ENCODE peak calls at places on chromosomes 12 and 14, in seven cellular contexts. H is right atrium auricular region, E is OCI-LY7, O is suprapubic skin, W is A673, G is colonic mucosa, P is psoas muscle. F is an unnamed sample.

GRCh38 chr12:77122236-77122635 is 56.9 kb upstream of the E2F7 start:
- DNase-seq in G (no peak), E (no peak), P (no peak), O (no peak), W (peak; percentile 30), H (no peak), F (no peak)

GRCh38 chr14:68692916-68693771 is 99.7 kb downstream of the ZFP36L1 start:
- DNase-seq in E (no peak), P (no peak), H (no peak), O (peak; percentile 78), W (no peak), G (no peak), F (no peak)

GRCh38 chr12:66555113-66555512 is 123.8 kb downstream of the GRIP1 start:
- DNase-seq in G (no peak), O (no peak), H (no peak), W (no peak), E (no peak), P (no peak), F (no peak)

GRCh38 chr12:129193263-129193871 is 340.1 kb downstream of the GLT1D1 start:
- DNase-seq in G (peak; percentile 48), O (no peak), H (no peak), P (no peak), E (peak; percentile 12), W (no peak), F (peak; percentile 59)

GRCh38 chr12:96710127-96710745 is 196.8 kb upstream of the NEDD1 start:
- DNase-seq in W (no peak), P (no peak), E (no peak), H (no peak), O (no peak), G (no peak), F (peak; percentile 5)

GRCh38 chr12:57940052-57940914 is 1.1 kb upstream of the ATP23 start:
- DNase-seq in G (no peak), H (no peak), E (peak; percentile 20), P (no peak), O (no peak), W (no peak), F (peak; percentile 5)

GRCh38 chr14:30177776-30178175 is 250.1 kb upstream of the PRKD1 start:
- DNase-seq in G (no peak), W (no peak), H (no peak), E (no peak), P (no peak), O (no peak), F (no peak)

GRCh38 chr14:36517242-36518030 is 2.6 kb downstream of the NKX2-1 start:
- DNase-seq in E (no peak), W (no peak), H (no peak), G (no peak), P (no peak), O (no peak), F (no peak)

GRCh38 chr14:96304956-96305355 is 48.9 kb downstream of the BDKRB1 start:
- DNase-seq in W (no peak), O (no peak), P (no peak), H (no peak), E (no peak), G (no peak), F (no peak)

GRCh38 chr12:68468036-68468435 is 135.9 kb upstream of the MDM1 start:
- DNase-seq in P (no peak), W (no peak), E (no peak), G (no peak), O (no peak), H (no peak), F (no peak)

GRCh38 chr12:68461645-68462044 is 129.5 kb upstream of the MDM1 start:
- DNase-seq in E (no peak), H (no peak), G (no peak), O (no peak), P (no peak), W (no peak), F (no peak)

GRCh38 chr12:68467514-68467913 is 135.4 kb upstream of the MDM1 start:
- DNase-seq in W (no peak), G (no peak), O (no peak), E (no peak), P (no peak), H (no peak), F (no peak)

GRCh38 chr12:68460236-68460635 is 128.1 kb upstream of the MDM1 start:
- DNase-seq in G (no peak), O (no peak), W (no peak), E (no peak), P (no peak), H (no peak), F (no peak)

DNA sequence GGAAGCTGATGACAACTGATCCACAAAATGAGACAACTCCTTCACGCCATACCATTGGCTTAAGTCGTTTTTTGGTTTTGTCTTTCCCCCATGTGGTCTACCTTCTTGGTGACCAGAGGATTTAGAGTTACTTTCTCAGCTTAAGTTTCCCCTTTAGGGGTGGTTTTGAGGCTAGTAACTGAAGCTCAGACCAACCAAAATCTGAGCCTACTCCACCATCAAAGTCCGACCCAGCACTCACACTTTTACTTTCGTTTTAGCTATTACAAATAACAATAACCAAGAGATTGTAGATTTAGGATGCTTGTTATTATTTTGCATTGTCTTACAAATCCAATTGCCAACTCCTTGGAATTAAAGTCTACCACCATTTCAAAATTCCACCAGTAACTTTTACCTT is 130.6 kb upstream of the MDM1 start:
- DNase-seq in H (no peak), G (no peak), O (no peak), W (no peak), E (peak; percentile 3), P (no peak), F (peak; percentile 11)
- H3K4me1 ChIP-seq in H (no peaks in the 10 kb centered on the region), G (no peaks in the 10 kb centered on the region), O (no peaks in the 10 kb centered on the region), W (no peaks in the 10 kb centered on the region), E (no peaks in the 10 kb centered on the region), P (no peaks in the 10 kb centered on the region), F (no peaks in the 10 kb centered on the region)

DNA sequence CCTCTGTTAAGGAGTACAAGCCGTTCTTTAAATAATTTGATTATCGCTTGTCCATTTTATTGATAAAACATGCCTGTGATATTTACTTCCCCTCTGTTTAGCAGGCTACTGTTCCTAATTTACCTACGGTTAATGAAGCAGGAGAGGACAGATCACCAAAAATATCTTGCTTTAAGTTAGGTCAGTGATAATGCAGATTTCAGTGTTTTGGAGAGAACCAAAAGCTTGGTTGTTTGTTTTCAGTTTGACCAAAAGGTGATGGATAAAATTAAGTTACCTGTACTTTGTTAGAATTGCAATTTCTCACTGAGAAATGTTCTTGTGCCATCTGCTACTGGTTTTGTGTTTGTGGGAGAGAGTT is 958 bp downstream of the SPATS2 start:
- DNase-seq in E (peak; percentile 25), P (no peak), G (no peak), W (no peak), H (no peak), O (no peak), F (no peak)
- H3K4me3 ChIP-seq in E (peak overlapping the region; percentile 91), P (peak overlapping the region; percentile 70), G (peak overlapping the region; percentile 85), W (peak overlapping the region; percentile 75), H (peak overlapping the region; percentile 84), O (peak overlapping the region; percentile 85), F (peak overlapping the region; percentile 83)

GRCh38 chr14:19775587-19775986 is 2.3 kb downstream of the OR4M1 start:
- DNase-seq in W (no peak), E (no peak), H (no peak), O (no peak), G (no peak), P (no peak), F (no peak)

DNA sequence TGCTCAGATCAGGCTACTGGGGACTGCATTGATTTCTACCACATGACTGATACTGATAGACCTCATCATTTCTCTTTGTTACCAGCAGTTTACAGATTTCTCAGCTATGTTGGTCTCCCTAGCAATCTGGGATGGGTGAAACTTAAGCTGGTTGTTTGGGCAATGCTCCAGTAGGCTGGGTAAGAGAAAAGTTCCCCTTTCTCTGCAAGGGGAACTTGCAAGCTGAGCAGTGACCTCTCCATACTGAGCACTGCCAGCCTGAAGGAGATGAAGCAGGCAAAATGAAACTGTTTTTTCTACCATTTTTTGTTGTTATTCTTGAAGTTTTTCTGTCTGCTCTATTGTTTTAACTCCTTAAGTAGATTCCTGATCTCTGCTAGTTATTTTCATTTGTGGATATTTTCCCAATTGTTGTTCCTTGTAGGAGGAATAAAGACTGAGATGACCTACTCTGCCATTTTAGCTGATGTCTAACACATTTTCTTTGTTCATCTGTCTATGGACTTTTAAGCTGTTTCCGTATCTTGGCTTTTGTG is 1.3 kb upstream of the OR4M1 start:
- DNase-seq in G (no peak), H (no peak), W (no peak), P (no peak), E (no peak), O (no peak), F (no peak)
- H3K27ac ChIP-seq in G (no peak overlapping the region), H (no peak overlapping the region), W (no peak overlapping the region), P (no peak overlapping the region), E (no peak overlapping the region), O (no peak overlapping the region), F (no peak overlapping the region)

DNA sequence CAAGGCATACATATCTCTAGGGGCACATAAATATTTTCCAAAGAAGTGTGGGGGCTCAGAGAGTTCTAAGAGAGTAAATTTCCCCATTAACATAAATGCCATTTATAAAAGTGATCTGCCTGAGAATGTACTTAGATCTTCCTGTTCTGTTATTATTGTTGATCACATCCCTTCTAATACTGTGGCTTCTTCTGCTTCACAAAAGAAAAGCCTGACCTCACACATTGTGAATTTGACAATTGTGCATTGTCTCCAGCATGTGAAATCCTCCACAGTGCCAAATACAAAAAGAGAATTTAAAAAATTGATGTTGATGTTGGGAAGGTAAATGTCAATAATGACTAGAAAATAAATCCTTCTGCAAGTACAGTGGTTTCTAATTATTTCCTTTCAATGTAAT is 330.5 kb upstream of the LRIG3 start:
- DNase-seq in G (no peak), P (no peak), H (no peak), W (no peak), O (no peak), E (no peak), F (no peak)
- H3K4me1 ChIP-seq in G (no peaks in the 10 kb centered on the region), P (no peaks in the 10 kb centered on the region), H (no peaks in the 10 kb centered on the region), W (no peaks in the 10 kb centered on the region), O (no peaks in the 10 kb centered on the region), E (no peaks in the 10 kb centered on the region), F (no peaks in the 10 kb centered on the region)

GRCh38 chr12:53698948-53699672 is 23.2 kb upstream of the ATP5MC2 start:
- DNase-seq in E (no peak), P (no peak), G (no peak), O (no peak), H (no peak), W (no peak), F (no peak)

GRCh38 chr12:53696285-53696654 is 20.4 kb upstream of the ATP5MC2 start:
- DNase-seq in O (no peak), W (peak; percentile 92), G (peak; percentile 88), E (peak; percentile 31), H (peak; percentile 67), P (no peak), F (peak; percentile 97)

GRCh38 chr12:53696655-53697321 is 20.9 kb upstream of the ATP5MC2 start:
- DNase-seq in W (no peak), E (no peak), H (no peak), P (no peak), O (no peak), G (no peak), F (no peak)

GRCh38 chr12:53695148-53696138 is 19.6 kb upstream of the ATP5MC2 start:
- DNase-seq in W (peak; percentile 77), E (no peak), O (no peak), P (peak; percentile 28), H (no peak), G (peak; percentile 25), F (peak; percentile 40)

GRCh38 chr12:53694746-53695145 is 18.9 kb upstream of the ATP5MC2 start:
- DNase-seq in G (no peak), O (no peak), P (no peak), E (no peak), H (no peak), W (no peak), F (no peak)
- H3K4me3 ChIP-seq in G (no peak overlapping the region), O (peak overlapping the region; percentile 45), P (peak overlapping the region; percentile 46), E (no peak overlapping the region), H (no peak overlapping the region), W (no peak overlapping the region), F (no peak overlapping the region)

GRCh38 chr14:51328089-51328941 is 88.3 kb downstream of the TMX1 start:
- DNase-seq in W (no peak), O (no peak), E (no peak), P (peak; percentile 21), H (no peak), G (no peak), F (no peak)
- H3K27ac ChIP-seq in W (no peak overlapping the region), O (peak overlapping the region; percentile 79), E (no peak overlapping the region), P (no peak overlapping the region), H (peak overlapping the region; percentile 64), G (peak overlapping the region; percentile 55), F (peak overlapping the region; percentile 65)

F was measured in small intestine.